ENCODE peak calls at places on chromosomes 12 and 14, in seven cellular contexts. K is upper lobe of right lung, R is ovary, N is left ventricle myocardium inferior, E is body of pancreas, A is cardiac muscle cell, H is GM13977. P is an unnamed sample.

GRCh38 chr12:98883231-98883630 is 238.1 kb downstream of the APAF1 start:
- DNase-seq in K (no peak), R (no peak), N (no peak), E (no peak), A (no peak), H (no peak), P (no peak)

GRCh38 chr12:26651566-26652188 is 181.3 kb downstream of the ITPR2 start:
- DNase-seq in K (no peak), R (peak), N (no peak), E (peak), A (peak), H (peak), P (peak)

GRCh38 chr14:105855246-105855892 is 329.0 kb downstream of the TMEM121 start:
- DNase-seq in K (peak), R (no peak), N (peak), E (no peak), A (no peak), H (no peak), P (no peak)

GRCh38 chr14:36553650-36554260 is 28.7 kb downstream of the NKX2-8 start:
- DNase-seq in K (no peak), R (no peak), N (no peak), E (peak), A (peak), H (peak), P (no peak)

GRCh38 chr12:57130941-57131340 is 2.7 kb downstream of the LRP1 start:
- DNase-seq in K (no peak), R (no peak), N (no peak), E (no peak), A (no peak), H (no peak), P (no peak)

GRCh38 chr12:127230843-127231260 is 1036.1 kb upstream of the TMEM132C start:
- DNase-seq in K (no peak), R (no peak), N (no peak), E (no peak), A (peak), H (no peak), P (no peak)

GRCh38 chr12:58341791-58342190 is 400.4 kb downstream of the ATP23 start:
- DNase-seq in K (no peak), R (no peak), N (no peak), E (no peak), A (peak), H (no peak), P (no peak)

GRCh38 chr12:121537814-121538698 is 42.8 kb downstream of the KDM2B start:
- DNase-seq in K (peak), R (peak), N (no peak), E (no peak), A (no peak), H (peak), P (peak)

GRCh38 chr12:107126688-107127481 is 33.5 kb upstream of the CRY1 start:
- DNase-seq in K (no peak), R (no peak), N (no peak), E (no peak), A (peak), H (no peak), P (no peak)

GRCh38 chr12:105676694-105677093 is 346.2 kb downstream of the C12orf75 start:
- DNase-seq in K (no peak), R (no peak), N (peak), E (peak), A (no peak), H (no peak), P (no peak)

GRCh38 chr12:68460236-68460635 is 128.1 kb upstream of the MDM1 start:
- DNase-seq in K (no peak), R (no peak), N (no peak), E (no peak), A (no peak), H (no peak), P (no peak)
- TF ChIP-seq CTCF in K (no peak), R (no peak), N (no peak), E (no peak), A (no peak), H (no peak), P (no peak)

GRCh38 chr12:94429191-94429590 is 30.5 kb downstream of the CEP83 start:
- DNase-seq in K (no peak), R (no peak), N (no peak), E (no peak), A (no peak), H (no peak), P (no peak)

GRCh38 chr12:94427520-94428381 is 31.9 kb downstream of the CEP83 start:
- DNase-seq in K (no peak), R (peak), N (peak), E (peak), A (peak), H (peak), P (no peak)

GRCh38 chr12:94426049-94426448 is 33.6 kb downstream of the CEP83 start:
- DNase-seq in K (no peak), R (no peak), N (no peak), E (no peak), A (no peak), H (no peak), P (no peak)

GRCh38 chr12:94430304-94430703 is 29.4 kb downstream of the CEP83 start:
- DNase-seq in K (no peak), R (no peak), N (no peak), E (no peak), A (no peak), H (no peak), P (no peak)

DNA sequence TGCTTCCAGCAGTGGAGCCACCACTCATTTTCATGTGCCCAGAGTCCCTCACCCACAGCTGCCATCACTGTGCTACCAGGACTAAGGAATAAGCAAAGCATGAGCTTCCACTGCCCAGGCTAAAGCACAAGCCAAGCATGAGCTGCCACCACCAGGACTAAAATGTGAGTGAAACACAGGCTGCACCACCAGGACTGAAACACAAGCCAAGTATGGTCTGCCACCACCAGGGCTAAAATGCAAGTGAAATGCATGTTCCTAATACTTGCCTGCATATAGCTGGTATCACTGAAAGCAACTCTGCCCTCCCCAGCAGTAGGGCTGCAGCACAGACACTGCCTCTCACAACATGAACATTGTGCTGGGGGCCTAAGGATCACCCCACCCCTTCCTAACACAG is 30.0 kb downstream of the CEP83 start:
- DNase-seq in K (no peak), R (no peak), N (no peak), E (no peak), A (peak), H (no peak), P (no peak)
- TF ChIP-seq CTCF in K (no peak), R (no peak), N (no peak), E (no peak), A (peak), H (peak), P (no peak)

DNA sequence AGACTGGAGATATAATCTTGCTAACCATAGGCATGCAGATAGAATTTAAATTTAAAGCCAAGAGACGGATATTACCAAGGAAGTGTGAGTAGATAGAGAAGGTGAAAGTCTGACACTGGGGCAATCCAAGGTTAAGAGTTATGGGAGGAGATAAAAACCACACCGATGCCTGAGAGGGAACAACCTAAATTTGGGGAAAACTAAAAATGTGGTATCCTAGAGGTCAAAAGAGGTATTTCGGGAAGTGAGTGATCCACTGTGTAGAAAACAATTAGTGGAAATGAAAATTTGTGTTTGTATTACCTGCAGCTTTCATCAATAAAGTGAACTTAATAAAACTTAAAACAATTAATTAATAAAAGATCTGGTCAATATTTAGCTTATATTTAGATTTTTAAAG is 269.0 kb upstream of the RPL10L start:
- DNase-seq in K (no peak), R (no peak), N (no peak), E (no peak), A (no peak), H (no peak), P (no peak)
- TF ChIP-seq CTCF in K (no peak), R (no peak), N (no peak), E (no peak), A (no peak), H (no peak), P (peak)

DNA sequence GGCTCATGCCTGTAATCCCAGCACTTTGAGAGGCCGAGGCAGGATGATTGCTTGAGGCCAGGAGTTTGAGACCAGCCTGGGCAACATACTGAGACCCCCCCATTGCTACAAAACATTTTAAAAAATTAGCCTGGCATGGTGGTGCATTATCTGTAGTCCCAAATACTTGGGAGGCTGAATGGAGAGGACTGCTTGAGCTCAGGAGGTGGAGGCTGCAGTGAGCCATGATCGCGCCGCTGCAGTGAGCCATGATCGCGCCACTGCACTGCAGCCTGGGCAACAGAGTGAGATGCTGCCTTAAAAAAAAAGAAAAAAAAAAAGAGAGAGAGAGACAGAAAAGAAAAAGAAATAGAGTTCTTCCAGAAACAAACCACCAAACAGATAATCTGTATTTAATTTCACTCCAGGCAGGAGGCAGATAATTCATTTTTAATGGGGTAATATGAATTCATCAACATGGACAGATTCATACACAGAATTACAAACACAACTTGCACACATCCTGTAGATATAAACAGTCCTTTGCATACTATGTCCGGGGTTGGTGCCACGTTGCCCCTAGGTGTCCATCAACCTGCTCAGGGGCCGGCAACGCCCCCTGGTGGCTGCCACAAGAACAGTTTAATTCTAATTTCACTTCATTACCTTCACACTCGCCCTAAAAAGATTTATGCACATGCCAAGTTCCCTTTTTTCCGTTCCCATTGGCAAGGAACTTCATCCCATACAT is 15.9 kb downstream of the MANSC1 start:
- DNase-seq in K (peak), R (peak), N (peak), E (peak), A (peak), H (peak), P (peak)
- TF ChIP-seq CTCF in K (peak), R (no peak), N (peak), E (peak), A (peak), H (peak), P (peak)

DNA sequence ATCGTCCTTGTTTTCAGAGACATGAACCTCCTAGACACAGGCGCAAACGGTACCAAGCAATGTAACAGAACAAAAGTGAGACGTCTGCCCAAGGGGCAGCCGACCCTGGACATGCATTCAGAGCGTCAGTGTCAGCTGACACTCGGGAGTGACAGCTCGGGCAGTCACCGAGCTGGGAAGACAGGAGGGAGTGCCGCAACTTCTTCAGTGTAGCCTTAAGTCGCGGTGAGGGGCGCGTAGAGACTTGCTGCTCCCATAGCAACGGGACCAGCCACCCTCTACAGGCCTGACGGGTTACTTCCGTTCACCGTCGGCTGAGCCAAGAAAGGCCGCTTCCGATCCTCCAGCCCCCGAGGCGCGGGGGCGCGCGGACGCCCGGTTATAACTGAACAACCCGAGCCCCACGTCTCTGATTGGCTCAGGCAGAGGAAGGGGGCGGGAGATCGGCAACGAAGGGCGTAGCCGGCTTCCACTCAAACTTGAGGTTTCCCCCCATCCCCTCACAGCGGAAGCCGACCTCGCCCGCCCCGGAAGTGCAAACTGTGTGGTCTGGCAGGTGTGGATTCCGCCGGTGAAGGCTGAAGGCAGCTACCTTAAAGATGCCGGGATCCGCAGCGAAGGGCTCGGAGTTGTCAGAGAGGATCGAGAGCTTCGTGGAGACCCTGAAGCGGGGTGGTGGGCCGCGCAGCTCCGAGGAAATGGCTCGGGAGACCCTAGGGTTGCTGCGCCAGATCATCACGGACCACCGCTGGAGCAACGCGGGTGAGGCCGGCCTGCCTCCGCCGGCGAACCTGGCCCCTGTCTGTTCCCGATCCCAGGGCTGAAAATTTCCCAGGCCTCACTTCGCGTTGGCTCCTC is at the start of gene EIF2B2:
- DNase-seq in K (peak), R (peak), N (peak), E (peak), A (peak), H (peak), P (peak)
- TF ChIP-seq CTCF in K (peak), R (no peak), N (peak), E (no peak), A (peak), H (no peak), P (peak)

GRCh38 chr12:80598004-80598606 is 109.3 kb upstream of the MYF6 start:
- DNase-seq in K (no peak), R (no peak), N (no peak), E (peak), A (peak), H (no peak), P (no peak)
- TF ChIP-seq CTCF in K (peak), R (no peak), N (peak), E (no peak), A (peak), H (peak), P (peak)

DNA sequence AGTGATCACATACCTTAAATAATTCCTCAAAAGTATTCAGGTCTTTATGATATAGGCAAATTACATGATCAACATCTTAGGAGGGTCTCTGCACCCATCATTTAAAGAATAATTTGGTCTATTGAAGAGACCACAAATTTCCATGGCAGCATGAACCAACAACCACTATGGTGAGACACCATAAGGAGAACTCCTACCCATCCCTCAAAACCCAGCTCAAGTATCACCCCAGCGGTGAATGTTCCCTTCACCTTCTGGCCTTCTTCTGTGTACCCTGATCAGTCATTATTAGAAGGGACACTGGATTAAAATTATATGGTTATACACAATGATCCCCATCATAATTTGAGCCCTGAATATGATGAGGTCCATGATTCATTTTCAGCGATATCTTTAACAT is 81.5 kb downstream of the DICER1 start:
- DNase-seq in K (no peak), R (no peak), N (no peak), E (no peak), A (no peak), H (no peak), P (no peak)
- TF ChIP-seq CTCF in K (no peak), R (no peak), N (no peak), E (no peak), A (no peak), H (no peak), P (no peak)

GRCh38 chr12:6730169-6730568 is 6.3 kb downstream of the COPS7A start:
- DNase-seq in K (no peak), R (no peak), N (no peak), E (no peak), A (no peak), H (no peak), P (no peak)
- TF ChIP-seq CTCF in K (no peak), R (no peak), N (no peak), E (no peak), A (no peak), H (no peak), P (no peak)

P was measured in neural crest cell.